ENCODE peak calls at places on chromosomes 1 and 21, in five cellular contexts. Z, H, B, I and V are unnamed samples.

GRCh38 chr1:205928256-205928655 is 15.0 kb downstream of the SLC26A9 start:
- DNase-seq in Z (no peak), H (no peak), B (no peak), I (no peak), V (no peak)

GRCh38 chr1:73803380-73803779 is 394.6 kb downstream of the LRRIQ3 start:
- DNase-seq in Z (no peak), H (no peak), B (no peak), I (no peak), V (no peak)

GRCh38 chr1:52551476-52552235 is 1.2 kb downstream of the TUT4 start:
- DNase-seq in Z (no peak), H (peak; percentile 67), B (no peak), I (no peak), V (no peak)

GRCh38 chr1:93180723-93181613 is at the start of gene CCDC18:
- DNase-seq in Z (no peak), H (peak; percentile 79), B (peak; percentile 23), I (no peak), V (no peak)

GRCh38 chr1:8015036-8015808 is 10.9 kb downstream of the ERRFI1 start:
- DNase-seq in Z (no peak), H (peak; percentile 90), B (peak; percentile 44), I (no peak), V (no peak)

GRCh38 chr1:52142220-52143153 is 598 bp downstream of the ZFYVE9 start:
- DNase-seq in Z (peak; percentile 75), H (peak; percentile 71), B (peak; percentile 62), I (peak; percentile 57), V (peak; percentile 54)

GRCh38 chr1:208652300-208653160 is 408.3 kb upstream of the PLXNA2 start:
- DNase-seq in Z (no peak), H (peak; percentile 76), B (peak; percentile 72), I (peak; percentile 45), V (peak; percentile 69)

GRCh38 chr1:212712451-212713303 is 13.0 kb upstream of the BATF3 start:
- DNase-seq in Z (no peak), H (peak; percentile 88), B (no peak), I (no peak), V (no peak)

GRCh38 chr1:201792534-201793305 is 36.2 kb upstream of the IPO9 start:
- DNase-seq in Z (peak; percentile 79), H (peak; percentile 91), B (peak; percentile 89), I (peak; percentile 78), V (peak; percentile 86)

GRCh38 chr1:182699673-182700350 is 15.4 kb upstream of the RGS8 start:
- DNase-seq in Z (peak; percentile 74), H (no peak), B (peak; percentile 88), I (no peak), V (peak; percentile 87)

GRCh38 chr21:14080764-14081096 is 130.0 kb downstream of the LIPI start:
- DNase-seq in Z (no peak), H (no peak), B (no peak), I (no peak), V (no peak)

GRCh38 chr1:36306210-36306901 is at the start of gene SH3D21:
- DNase-seq in Z (no peak), H (peak; percentile 54), B (peak; percentile 86), I (peak; percentile 66), V (peak; percentile 94)

GRCh38 chr21:37412603-37413360 is 46.2 kb downstream of the DYRK1A start:
- DNase-seq in Z (no peak), H (peak; percentile 12), B (no peak), I (no peak), V (no peak)